ENCODE peak calls at places on chromosomes 2 and 18, in five cellular contexts. S, A, K, U and G are unnamed samples.

GRCh38 chr2:225512873-225513580 is 113.5 kb downstream of the NYAP2 start:
- DNase-seq in K (peak; percentile 70), A (no peak), S (peak; percentile 82), U (peak; percentile 42), G (no peak)

GRCh38 chr2:164782323-164782722 is 59.3 kb downstream of the COBLL1 start:
- DNase-seq in U (peak; percentile 43), K (peak; percentile 47), S (peak; percentile 8), A (no peak), G (no peak)

GRCh38 chr18:33156906-33157470 is 283.5 kb downstream of the CCDC178 start:
- DNase-seq in S (no peak), U (no peak), A (no peak), K (peak; percentile 28), G (no peak)

GRCh38 chr2:131035112-131035825 is 58.0 kb downstream of the FAM168B start:
- DNase-seq in A (peak; percentile 57), U (no peak), S (no peak), K (no peak), G (no peak)

GRCh38 chr2:98508690-98509054 is 64.0 kb downstream of the INPP4A start:
- DNase-seq in K (peak; percentile 62), A (no peak), S (peak; percentile 73), U (peak; percentile 74), G (no peak)

GRCh38 chr2:73414651-73415050 is 29.0 kb downstream of the ALMS1 start:
- DNase-seq in A (no peak), U (peak; percentile 6), K (no peak), S (peak; percentile 57), G (no peak)

GRCh38 chr2:154694881-154695280 is 3.6 kb upstream of the KCNJ3 start:
- DNase-seq in A (no peak), U (no peak), K (no peak), S (no peak), G (no peak)

GRCh38 chr2:121297217-121297830 is 12.3 kb upstream of the TFCP2L1 start:
- DNase-seq in S (peak; percentile 17), U (peak; percentile 52), A (no peak), K (peak; percentile 24), G (no peak)

GRCh38 chr2:201201371-201201770 is 18.4 kb downstream of the CASP10 start:
- DNase-seq in U (no peak), S (no peak), K (no peak), A (no peak), G (no peak)

GRCh38 chr2:75047189-75047812 is 88.9 kb downstream of the POLE4 start:
- DNase-seq in K (peak; percentile 29), S (peak; percentile 79), U (peak; percentile 29), A (no peak), G (no peak)

GRCh38 chr2:171281116-171281515 is 120.4 kb upstream of the TLK1 start:
- DNase-seq in U (no peak), A (no peak), S (no peak), K (no peak), G (no peak)

GRCh38 chr2:176324862-176325261 is 55.6 kb downstream of the MTX2 start:
- DNase-seq in U (no peak), S (no peak), A (no peak), K (no peak), G (no peak)

GRCh38 chr2:134138115-134138514 is 115.8 kb upstream of the MGAT5 start:
- DNase-seq in K (no peak), S (peak; percentile 45), U (no peak), A (no peak), G (no peak)

GRCh38 chr2:165815299-165815698 is 21.3 kb upstream of the GALNT3 start:
- DNase-seq in A (no peak), S (no peak), K (no peak), U (no peak), G (no peak)

GRCh38 chr2:205743137-205743536 is 60.8 kb downstream of the NRP2 start:
- DNase-seq in S (no peak), A (no peak), K (no peak), U (no peak), G (no peak)

GRCh38 chr2:62149708-62150107 is 46.2 kb upstream of the B3GNT2 start:
- DNase-seq in A (no peak), S (peak; percentile 96), U (peak; percentile 87), K (peak; percentile 90), G (no peak)

DNA sequence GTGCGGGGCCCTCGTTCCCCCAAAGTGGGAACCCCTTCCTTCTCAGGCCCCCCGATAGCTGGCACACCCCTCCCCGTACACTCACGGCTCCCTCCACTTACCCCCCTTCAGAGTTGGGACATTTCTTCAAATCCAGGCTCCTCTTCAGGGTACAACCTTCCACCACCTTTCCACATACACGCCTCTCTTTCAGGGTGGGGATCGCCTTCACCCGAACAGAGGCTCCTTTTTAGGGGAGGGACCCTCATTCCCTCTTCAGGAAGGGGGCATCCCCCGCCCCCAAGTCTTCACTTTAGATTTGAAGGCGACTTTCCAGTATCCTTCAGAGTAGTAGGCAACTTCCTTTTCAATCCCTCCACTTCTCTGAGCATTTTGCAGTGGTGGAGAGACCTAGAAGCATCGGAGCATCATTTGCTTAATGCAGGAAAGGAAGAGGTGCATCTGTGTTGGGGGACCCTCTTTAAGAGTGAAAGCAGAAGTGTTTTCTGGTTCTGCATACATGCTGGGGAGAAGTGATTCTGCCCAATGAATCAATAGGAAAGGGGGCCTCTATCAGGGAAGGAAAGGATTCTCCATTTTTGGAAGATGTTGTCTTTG is 814 bp downstream of the EML4 start:
- DNase-seq in A (no peak), K (peak; percentile 45), U (no peak), S (peak; percentile 15), G (no peak)
- H3K14ac ChIP-seq in A (no peak overlapping the region), K (no peak overlapping the region), U (peak overlapping the region; percentile 56), S (peak overlapping the region; percentile 80), G (no peak overlapping the region)

GRCh38 chr18:8603663-8604520 is 5.3 kb upstream of the RAB12 start:
- DNase-seq in S (no peak), A (no peak), K (no peak), U (no peak), G (no peak)
- H3K4me3 ChIP-seq in S (peak overlapping the region; percentile 29), A (no peak overlapping the region), K (no peak overlapping the region), U (no peak overlapping the region), G (no peak overlapping the region)

DNA sequence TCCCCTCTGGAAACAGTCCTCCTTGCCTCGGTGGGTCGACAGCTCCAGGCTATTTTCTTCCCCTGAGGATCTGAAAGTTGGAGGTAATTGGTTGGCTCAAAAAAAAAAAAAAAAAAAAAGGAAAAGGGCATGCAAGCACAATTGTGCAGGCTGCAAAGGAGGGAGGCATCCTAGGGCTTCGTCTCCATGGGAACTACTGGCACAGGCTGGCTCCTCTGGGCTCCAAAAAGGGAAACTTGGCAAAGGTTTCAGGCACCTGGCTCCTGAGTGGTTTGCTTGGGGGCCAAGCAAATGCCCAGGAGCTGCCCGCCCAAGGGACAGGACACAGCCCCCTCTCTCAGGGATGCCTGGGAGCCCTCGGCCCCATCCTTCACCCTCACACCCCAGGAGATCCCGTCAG is 1.1 kb upstream of the KCNIP3 start:
- DNase-seq in A (no peak), K (no peak), U (no peak), S (no peak), G (no peak)
- H3K14ac ChIP-seq in A (no peak overlapping the region), K (no peak overlapping the region), U (no peak overlapping the region), S (no peak overlapping the region), G (no peak overlapping the region)

DNA sequence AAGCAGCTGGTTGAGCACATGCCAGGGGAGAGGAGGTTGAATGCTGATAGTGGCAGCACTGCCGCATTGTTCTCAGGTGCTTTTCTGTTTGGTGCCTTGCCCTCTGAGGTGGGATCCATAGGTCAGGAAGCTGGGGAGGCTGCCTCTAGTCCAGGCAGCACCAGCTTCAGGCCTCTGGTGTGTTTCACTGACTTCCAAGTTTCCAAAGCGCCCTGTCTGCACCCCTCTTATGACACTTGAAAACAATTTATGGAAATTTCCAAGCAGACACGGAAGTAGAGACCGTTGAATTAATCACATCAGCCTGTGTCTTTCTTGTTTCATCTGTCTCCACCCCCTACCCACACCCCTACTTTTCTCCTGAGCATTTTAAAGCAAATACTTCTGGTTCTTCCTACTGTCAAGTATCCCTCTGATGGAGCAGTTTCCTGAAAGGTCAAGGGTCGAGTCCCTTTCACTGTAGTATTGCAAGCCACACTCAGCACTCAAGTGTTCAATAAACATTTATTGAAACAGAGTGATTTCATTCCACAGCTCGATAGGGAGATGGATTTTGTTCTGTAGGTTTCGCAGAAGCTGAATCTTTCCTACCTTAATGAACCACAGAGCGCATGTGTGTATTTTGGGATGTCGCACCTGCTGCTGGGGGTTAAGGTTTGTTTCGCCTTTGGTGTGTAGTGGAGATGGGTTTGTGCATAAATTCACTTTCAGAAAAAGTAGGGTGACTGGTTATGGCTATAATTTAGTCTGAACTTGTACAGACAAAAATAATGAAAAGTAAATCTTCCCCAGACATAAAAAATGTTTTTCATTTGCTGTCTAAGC is 21.4 kb downstream of the DGKD start:
- DNase-seq in K (no peak), U (no peak), A (no peak), S (no peak), G (no peak)
- H3K4me3 ChIP-seq in K (no peak overlapping the region), U (no peak overlapping the region), A (no peak overlapping the region), S (no peak overlapping the region), G (no peak overlapping the region)

GRCh38 chr2:69742170-69742952 is 427 bp downstream of the ANXA4 start:
- DNase-seq in K (peak; percentile 28), U (peak; percentile 41), A (peak; percentile 45), S (peak; percentile 11), G (peak; percentile 11)
- H3K14ac ChIP-seq in K (no peak overlapping the region), U (peak overlapping the region; percentile 93), A (no peak overlapping the region), S (peak overlapping the region; percentile 92), G (peak overlapping the region; percentile 89)

GRCh38 chr18:46448347-46448746 is 208.7 kb downstream of the LOXHD1 start:
- DNase-seq in K (no peak), U (no peak), S (no peak), A (no peak), G (no peak)

GRCh38 chr18:46447792-46448191 is 209.2 kb downstream of the LOXHD1 start:
- DNase-seq in U (no peak), K (no peak), A (no peak), S (no peak), G (no peak)

GRCh38 chr18:46449033-46449432 is 208.0 kb downstream of the LOXHD1 start:
- DNase-seq in A (no peak), K (no peak), U (no peak), S (no peak), G (no peak)

GRCh38 chr18:46447323-46447722 is 209.7 kb downstream of the LOXHD1 start:
- DNase-seq in A (no peak), S (no peak), U (no peak), K (no peak), G (no peak)

DNA sequence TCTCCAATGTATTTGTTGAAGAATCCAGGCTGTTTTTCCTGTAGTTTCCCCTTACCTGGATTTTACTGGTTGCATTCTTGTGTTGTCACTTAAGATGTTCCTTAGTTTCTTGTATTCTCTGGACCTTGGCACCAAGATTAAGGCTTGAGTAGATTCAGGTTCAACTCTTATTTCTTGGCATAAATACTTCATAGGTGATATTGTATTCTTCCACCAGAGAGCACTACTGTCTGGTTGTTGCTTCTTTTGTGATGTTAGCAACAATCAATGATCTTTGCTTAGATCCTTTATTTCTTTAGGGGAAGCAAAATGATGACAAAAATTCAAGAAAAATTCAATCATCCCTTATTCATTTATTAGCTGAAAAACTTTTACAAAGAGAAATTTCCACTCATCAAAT is 211.1 kb downstream of the LOXHD1 start:
- DNase-seq in A (no peak), S (no peak), U (no peak), K (no peak), G (no peak)
- H3K4me3 ChIP-seq in A (no peak overlapping the region), S (no peak overlapping the region), U (no peak overlapping the region), K (no peak overlapping the region), G (no peak overlapping the region)